ENCODE peak calls at places on chromosomes 1 and 21, in four cellular contexts. One of them, this sample, is unnamed.

GRCh38 chr1:94773931-94774422 is 46.2 kb upstream of the SLC44A3 start:
- DNase-seq in neural progenitor cell: no peak
- DNase-seq in GM23248: peak; percentile 75
- DNase-seq in K562: no peak
- DNase-seq in this sample: peak; percentile 34

GRCh38 chr21:14734191-14734590 is 188.1 kb upstream of the SAMSN1 start:
- DNase-seq in neural progenitor cell: no peak
- DNase-seq in GM23248: no peak
- DNase-seq in K562: no peak
- DNase-seq in this sample: no peak

GRCh38 chr1:90725341-90725960 is 8.3 kb upstream of the BARHL2 start:
- DNase-seq in neural progenitor cell: peak; percentile 74
- DNase-seq in GM23248: peak; percentile 39
- DNase-seq in K562: no peak
- DNase-seq in this sample: no peak

GRCh38 chr1:219568728-219569127 is 44.2 kb downstream of the ZC3H11B start:
- DNase-seq in neural progenitor cell: no peak
- DNase-seq in GM23248: peak; percentile 37
- DNase-seq in K562: no peak
- DNase-seq in this sample: no peak

GRCh38 chr1:221284028-221284427 is 404.8 kb downstream of the HLX start:
- DNase-seq in neural progenitor cell: no peak
- DNase-seq in GM23248: peak; percentile 49
- DNase-seq in K562: no peak
- DNase-seq in this sample: peak; percentile 15

GRCh38 chr1:155873860-155874259 is 14.5 kb downstream of the SYT11 start:
- DNase-seq in neural progenitor cell: no peak
- DNase-seq in GM23248: peak; percentile 44
- DNase-seq in K562: no peak
- DNase-seq in this sample: peak; percentile 64

GRCh38 chr1:110056284-110056680 is 14.2 kb downstream of the ALX3 start:
- DNase-seq in neural progenitor cell: no peak
- DNase-seq in GM23248: peak; percentile 79
- DNase-seq in K562: no peak
- DNase-seq in this sample: no peak

GRCh38 chr21:34510148-34511142 is 1.6 kb downstream of the KCNE1 start:
- DNase-seq in neural progenitor cell: peak; percentile 82
- DNase-seq in GM23248: peak; percentile 79
- DNase-seq in K562: peak; percentile 50
- DNase-seq in this sample: peak; percentile 64

GRCh38 chr1:58325797-58326196 is 220.7 kb downstream of the OMA1 start:
- DNase-seq in neural progenitor cell: no peak
- DNase-seq in GM23248: no peak
- DNase-seq in K562: no peak
- DNase-seq in this sample: no peak

GRCh38 chr1:195591917-195592672 is 1016.1 kb downstream of the KCNT2 start:
- DNase-seq in neural progenitor cell: no peak
- DNase-seq in GM23248: peak; percentile 89
- DNase-seq in K562: no peak
- DNase-seq in this sample: peak; percentile 63

GRCh38 chr1:21655748-21656147 is 13.4 kb downstream of the RAP1GAP start:
- DNase-seq in neural progenitor cell: peak; percentile 56
- DNase-seq in GM23248: peak; percentile 54
- DNase-seq in K562: peak; percentile 50
- DNase-seq in this sample: peak; percentile 63

GRCh38 chr1:236345728-236346127 is 48.4 kb upstream of the EDARADD start:
- DNase-seq in neural progenitor cell: peak; percentile 52
- DNase-seq in GM23248: peak; percentile 9
- DNase-seq in K562: no peak
- DNase-seq in this sample: no peak

GRCh38 chr1:42427240-42427639 is 28.6 kb downstream of the ZMYND12 start:
- DNase-seq in neural progenitor cell: no peak
- DNase-seq in GM23248: no peak
- DNase-seq in K562: no peak
- DNase-seq in this sample: no peak

GRCh38 chr1:22114083-22115012 is 28.5 kb downstream of the WNT4 start:
- DNase-seq in neural progenitor cell: peak; percentile 80
- DNase-seq in GM23248: peak; percentile 53
- DNase-seq in K562: no peak
- DNase-seq in this sample: peak; percentile 35

GRCh38 chr1:155761746-155762400 is 73.0 kb downstream of the DAP3 start:
- DNase-seq in neural progenitor cell: no peak
- DNase-seq in GM23248: no peak
- DNase-seq in K562: no peak
- DNase-seq in this sample: no peak

GRCh38 chr1:151211972-151212705 is 13.8 kb downstream of the PIP5K1A start:
- DNase-seq in neural progenitor cell: no peak
- DNase-seq in GM23248: no peak
- DNase-seq in K562: no peak
- DNase-seq in this sample: no peak

GRCh38 chr1:181635108-181635507 is 151.8 kb downstream of the CACNA1E start:
- DNase-seq in neural progenitor cell: no peak
- DNase-seq in GM23248: no peak
- DNase-seq in K562: no peak
- DNase-seq in this sample: no peak

GRCh38 chr21:38987551-38988210 is 182.0 kb downstream of the ETS2 start:
- DNase-seq in neural progenitor cell: no peak
- DNase-seq in GM23248: peak; percentile 24
- DNase-seq in K562: no peak
- DNase-seq in this sample: no peak

GRCh38 chr21:38990424-38990794 is 184.7 kb downstream of the ETS2 start:
- DNase-seq in neural progenitor cell: peak; percentile 58
- DNase-seq in GM23248: no peak
- DNase-seq in K562: no peak
- DNase-seq in this sample: no peak

GRCh38 chr21:38988211-38989096 is 182.7 kb downstream of the ETS2 start:
- DNase-seq in neural progenitor cell: peak; percentile 48
- DNase-seq in GM23248: no peak
- DNase-seq in K562: no peak
- DNase-seq in this sample: no peak

GRCh38 chr21:38989097-38989744 is 183.5 kb downstream of the ETS2 start:
- DNase-seq in neural progenitor cell: no peak
- DNase-seq in GM23248: no peak
- DNase-seq in K562: no peak
- DNase-seq in this sample: no peak

DNA sequence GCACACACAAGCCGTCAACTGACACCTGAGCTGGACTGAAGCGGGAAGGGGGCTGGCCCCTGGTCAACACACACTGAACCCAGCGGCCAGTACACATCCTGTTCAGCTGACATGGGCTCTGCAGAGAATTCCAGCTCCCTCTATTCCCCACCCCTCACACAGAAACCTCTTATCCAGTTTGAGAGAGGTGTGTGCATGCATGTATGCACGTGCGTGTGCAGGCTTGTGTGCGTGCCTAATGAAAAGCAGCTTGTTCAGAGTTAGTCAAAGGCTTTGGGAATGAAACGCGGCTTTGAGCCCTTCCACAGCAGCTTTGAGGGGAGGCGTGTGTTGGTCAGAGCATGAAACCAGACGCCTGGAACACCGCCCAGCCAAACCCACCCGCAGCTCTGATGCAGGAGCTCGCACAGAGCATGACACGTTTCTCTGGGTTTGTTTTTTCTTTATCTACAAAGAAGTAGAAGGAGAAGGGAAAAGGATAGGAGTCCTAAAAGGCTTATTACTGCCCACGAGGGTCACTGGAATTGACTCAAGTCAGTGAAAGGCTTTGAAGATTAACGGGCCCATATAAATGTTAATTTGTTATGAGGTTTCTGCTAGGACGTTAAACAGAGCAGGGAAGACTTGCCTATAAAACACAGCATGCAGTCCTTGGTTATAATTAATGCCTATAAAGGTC is 184.2 kb downstream of the ETS2 start:
- DNase-seq in neural progenitor cell: peak; percentile 57
- DNase-seq in GM23248: peak; percentile 76
- DNase-seq in K562: no peak
- DNase-seq in this sample: peak; percentile 48
- TF ChIP-seq EZH2 in neural progenitor cell: no peak
- TF ChIP-seq EZH2 in GM23248: no peak
- TF ChIP-seq EZH2 in K562: no peak
- TF ChIP-seq EZH2 in this sample: no peak

GRCh38 chr1:208159542-208160258 is 84.5 kb downstream of the PLXNA2 start:
- DNase-seq in neural progenitor cell: no peak
- DNase-seq in GM23248: peak; percentile 80
- DNase-seq in K562: peak; percentile 58
- DNase-seq in this sample: no peak
- H3K4me1 ChIP-seq in neural progenitor cell: peaks cover 70% of the 10 kb centered on the region
- H3K4me1 ChIP-seq in GM23248: peaks cover 38% of the 10 kb centered on the region
- H3K4me1 ChIP-seq in K562: peaks cover 26% of the 10 kb centered on the region
- H3K4me1 ChIP-seq in this sample: peaks cover 18% of the 10 kb centered on the region

GRCh38 chr1:180231506-180232420 is 1.7 kb downstream of the LHX4 start:
- DNase-seq in neural progenitor cell: peak; percentile 82
- DNase-seq in GM23248: peak; percentile 55
- DNase-seq in K562: no peak
- DNase-seq in this sample: peak; percentile 78
- TF ChIP-seq EZH2 in neural progenitor cell: peak; percentile 80
- TF ChIP-seq EZH2 in GM23248: no peak
- TF ChIP-seq EZH2 in K562: peak; percentile 35
- TF ChIP-seq EZH2 in this sample: peak; percentile 41

GRCh38 chr21:37561506-37561905 is 194.9 kb downstream of the DYRK1A start:
- DNase-seq in neural progenitor cell: no peak
- DNase-seq in GM23248: no peak
- DNase-seq in K562: no peak
- DNase-seq in this sample: no peak

GRCh38 chr21:37558676-37559204 is 192.2 kb downstream of the DYRK1A start:
- DNase-seq in neural progenitor cell: no peak
- DNase-seq in GM23248: no peak
- DNase-seq in K562: no peak
- DNase-seq in this sample: no peak

GRCh38 chr21:37561941-37562919 is 195.7 kb downstream of the DYRK1A start:
- DNase-seq in neural progenitor cell: no peak
- DNase-seq in GM23248: no peak
- DNase-seq in K562: no peak
- DNase-seq in this sample: no peak

GRCh38 chr21:37562920-37563640 is 196.5 kb downstream of the DYRK1A start:
- DNase-seq in neural progenitor cell: no peak
- DNase-seq in GM23248: no peak
- DNase-seq in K562: no peak
- DNase-seq in this sample: no peak

GRCh38 chr21:37560385-37560784 is 193.8 kb downstream of the DYRK1A start:
- DNase-seq in neural progenitor cell: no peak
- DNase-seq in GM23248: no peak
- DNase-seq in K562: no peak
- DNase-seq in this sample: no peak
- H3K4me1 ChIP-seq in neural progenitor cell: peaks cover 5% of the 10 kb centered on the region
- H3K4me1 ChIP-seq in GM23248: peaks cover 6% of the 10 kb centered on the region
- H3K4me1 ChIP-seq in K562: peaks cover 28% of the 10 kb centered on the region
- H3K4me1 ChIP-seq in this sample: peaks cover 12% of the 10 kb centered on the region

GRCh38 chr1:103084176-103084575 is 24.1 kb downstream of the COL11A1 start:
- DNase-seq in neural progenitor cell: no peak
- DNase-seq in GM23248: no peak
- DNase-seq in K562: no peak
- DNase-seq in this sample: no peak

DNA sequence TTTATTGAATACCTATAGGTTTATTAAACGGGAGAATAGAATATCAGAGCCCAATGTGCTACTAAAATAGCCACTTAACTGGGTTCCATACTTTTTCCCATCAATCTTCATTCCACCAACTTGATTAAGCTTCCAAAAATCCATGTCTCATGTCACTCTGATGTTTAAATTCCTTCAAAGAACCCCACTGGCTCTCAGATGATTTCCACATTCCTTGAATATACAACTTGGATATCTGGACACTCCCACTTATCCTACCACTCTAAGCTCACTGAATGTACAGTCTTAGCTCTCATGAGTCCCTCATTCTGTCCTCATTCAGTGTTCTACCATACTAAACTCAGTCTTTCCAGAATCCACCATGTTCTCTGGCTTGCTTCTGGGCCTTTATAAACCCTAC is 21.1 kb downstream of the COL11A1 start:
- DNase-seq in neural progenitor cell: no peak
- DNase-seq in GM23248: no peak
- DNase-seq in K562: no peak
- DNase-seq in this sample: no peak
- TF ChIP-seq EZH2 in neural progenitor cell: no peak
- TF ChIP-seq EZH2 in GM23248: no peak
- TF ChIP-seq EZH2 in K562: no peak
- TF ChIP-seq EZH2 in this sample: no peak